ENCODE peak calls at places on chromosomes 3 and 15, in four cellular contexts. A, C, S and R are unnamed samples.

GRCh38 chr3:153038779-153039178 is 123.2 kb upstream of the RAP2B start:
- DNase-seq in C (peak), A (peak), S (no peak), R (no peak)

GRCh38 chr3:135240426-135240825 is 445.4 kb downstream of the EPHB1 start:
- DNase-seq in C (no peak), S (no peak), A (peak), R (no peak)

GRCh38 chr3:193590088-193590856 is 2.7 kb upstream of the OPA1 start:
- DNase-seq in A (peak), S (no peak), C (no peak), R (no peak)

GRCh38 chr3:17810759-17811158 is 68.3 kb upstream of the TBC1D5 start:
- DNase-seq in S (no peak), C (no peak), A (peak), R (no peak)

GRCh38 chr3:42780892-42781700 is 8.0 kb upstream of the CCDC13 start:
- DNase-seq in C (no peak), S (peak), A (peak), R (no peak)

GRCh38 chr15:63986751-63987341 is 59.4 kb downstream of the DAPK2 start:
- DNase-seq in S (no peak), A (no peak), C (no peak), R (no peak)

GRCh38 chr3:42539871-42540714 is 37.6 kb downstream of the VIPR1 start:
- DNase-seq in A (peak), S (peak), C (no peak), R (peak)

GRCh38 chr15:89714775-89715174 is 24.2 kb downstream of the WDR93 start:
- DNase-seq in C (no peak), S (no peak), A (no peak), R (no peak)

GRCh38 chr3:118011910-118012309 is 1022.7 kb downstream of the IGSF11 start:
- DNase-seq in S (no peak), A (no peak), C (no peak), R (no peak)

GRCh38 chr15:87672309-87672897 is 584.1 kb downstream of the NTRK3 start:
- DNase-seq in C (peak), A (peak), S (no peak), R (peak)

GRCh38 chr15:93073465-93073952 is 15.5 kb downstream of the RGMA start:
- DNase-seq in C (no peak), A (no peak), S (no peak), R (no peak)

GRCh38 chr15:69685524-69686452 is 233.2 kb downstream of the RPLP1 start:
- DNase-seq in S (no peak), C (no peak), A (no peak), R (no peak)

GRCh38 chr15:59251001-59251845 is 44.6 kb downstream of the LDHAL6B start:
- DNase-seq in S (peak), C (no peak), A (no peak), R (no peak)

GRCh38 chr3:118369892-118370491 is 664.7 kb downstream of the IGSF11 start:
- DNase-seq in A (no peak), S (no peak), C (no peak), R (no peak)

GRCh38 chr3:52697622-52697946 is 8.0 kb downstream of the GLT8D1 start:
- DNase-seq in A (no peak), C (no peak), S (no peak), R (no peak)

GRCh38 chr3:170914212-170914611 is 5.8 kb upstream of the EIF5A2 start:
- DNase-seq in C (no peak), S (no peak), A (no peak), R (no peak)

GRCh38 chr3:141114816-141115458 is 63.8 kb downstream of the SPSB4 start:
- DNase-seq in S (no peak), C (no peak), A (no peak), R (no peak)

GRCh38 chr3:102224171-102224570 is 210.6 kb upstream of the ZPLD1 start:
- DNase-seq in A (peak), C (peak), S (peak), R (no peak)

GRCh38 chr3:58336135-58336882 is 3.6 kb downstream of the PXK start:
- DNase-seq in S (no peak), A (peak), C (no peak), R (no peak)

GRCh38 chr3:64010199-64010598 is 13.1 kb downstream of the PSMD6 start:
- DNase-seq in S (no peak), C (no peak), A (no peak), R (no peak)

GRCh38 chr15:59377940-59378339 is 5.3 kb upstream of the MYO1E start:
- DNase-seq in A (no peak), S (no peak), C (no peak), R (no peak)

GRCh38 chr3:4745240-4745620 is 234.0 kb upstream of the BHLHE40 start:
- DNase-seq in A (no peak), S (no peak), C (no peak), R (no peak)

GRCh38 chr3:192851821-192852352 is 65.8 kb downstream of the MB21D2 start:
- DNase-seq in S (no peak), A (peak), C (peak), R (peak)

GRCh38 chr3:65170357-65171090 is 482.7 kb upstream of the ADAMTS9 start:
- DNase-seq in S (no peak), A (peak), C (peak), R (peak)

GRCh38 chr15:66715736-66716667 is 14.0 kb downstream of the SMAD6 start:
- DNase-seq in C (no peak), A (no peak), S (no peak), R (no peak)